ENCODE peak calls at places on chromosomes 13 and 19, in six cellular contexts. One of them, this sample, is unnamed.

GRCh38 chr19:48059331-48059730 is 15.5 kb upstream of the CABP5 start:
- DNase-seq in tibial nerve: no peak
- DNase-seq in endodermal cell: no peak
- DNase-seq in Peyer's patch: no peak
- DNase-seq in heart left ventricle: no peak
- DNase-seq in GM23338: no peak
- DNase-seq in this sample: no peak

GRCh38 chr19:28289294-28290063 is 923.5 kb downstream of the UQCRFS1 start:
- DNase-seq in tibial nerve: no peak
- DNase-seq in endodermal cell: peak
- DNase-seq in Peyer's patch: no peak
- DNase-seq in heart left ventricle: no peak
- DNase-seq in GM23338: no peak
- DNase-seq in this sample: no peak

GRCh38 chr13:20717581-20718542 is 14.4 kb downstream of the IL17D start:
- DNase-seq in tibial nerve: no peak
- DNase-seq in endodermal cell: no peak
- DNase-seq in Peyer's patch: no peak
- DNase-seq in heart left ventricle: no peak
- DNase-seq in GM23338: no peak
- DNase-seq in this sample: no peak

GRCh38 chr13:108734676-108735075 is 105.3 kb downstream of the MYO16 start:
- DNase-seq in tibial nerve: no peak
- DNase-seq in endodermal cell: peak
- DNase-seq in Peyer's patch: no peak
- DNase-seq in heart left ventricle: no peak
- DNase-seq in GM23338: peak
- DNase-seq in this sample: peak

GRCh38 chr13:98143601-98144500 is 957 bp downstream of the FARP1 start:
- DNase-seq in tibial nerve: peak
- DNase-seq in endodermal cell: peak
- DNase-seq in Peyer's patch: no peak
- DNase-seq in heart left ventricle: peak
- DNase-seq in GM23338: peak
- DNase-seq in this sample: no peak

GRCh38 chr13:26508885-26509284 is 48.6 kb upstream of the WASF3 start:
- DNase-seq in tibial nerve: peak
- DNase-seq in endodermal cell: no peak
- DNase-seq in Peyer's patch: peak
- DNase-seq in heart left ventricle: peak
- DNase-seq in GM23338: no peak
- DNase-seq in this sample: no peak

GRCh38 chr13:76735641-76736040 is 150.6 kb downstream of the KCTD12 start:
- DNase-seq in tibial nerve: no peak
- DNase-seq in endodermal cell: no peak
- DNase-seq in Peyer's patch: no peak
- DNase-seq in heart left ventricle: no peak
- DNase-seq in GM23338: no peak
- DNase-seq in this sample: no peak

GRCh38 chr19:57441979-57442752 is 7.0 kb downstream of the ZNF749 start:
- DNase-seq in tibial nerve: no peak
- DNase-seq in endodermal cell: no peak
- DNase-seq in Peyer's patch: no peak
- DNase-seq in heart left ventricle: no peak
- DNase-seq in GM23338: no peak
- DNase-seq in this sample: no peak

GRCh38 chr19:35266904-35267817 is 1.6 kb upstream of the USF2 start:
- DNase-seq in tibial nerve: no peak
- DNase-seq in endodermal cell: peak
- DNase-seq in Peyer's patch: peak
- DNase-seq in heart left ventricle: peak
- DNase-seq in GM23338: peak
- DNase-seq in this sample: peak

GRCh38 chr13:105436946-105437345 is 1098.5 kb downstream of the EFNB2 start:
- DNase-seq in tibial nerve: no peak
- DNase-seq in endodermal cell: no peak
- DNase-seq in Peyer's patch: no peak
- DNase-seq in heart left ventricle: no peak
- DNase-seq in GM23338: no peak
- DNase-seq in this sample: no peak

GRCh38 chr19:28578786-28579505 is 634.0 kb downstream of the UQCRFS1 start:
- DNase-seq in tibial nerve: no peak
- DNase-seq in endodermal cell: peak
- DNase-seq in Peyer's patch: no peak
- DNase-seq in heart left ventricle: no peak
- DNase-seq in GM23338: no peak
- DNase-seq in this sample: no peak

GRCh38 chr13:51802601-51803000 is 1.4 kb downstream of the DHRS12 start:
- DNase-seq in tibial nerve: no peak
- DNase-seq in endodermal cell: peak
- DNase-seq in Peyer's patch: no peak
- DNase-seq in heart left ventricle: no peak
- DNase-seq in GM23338: no peak
- DNase-seq in this sample: no peak
- H3K4me3 ChIP-seq in tibial nerve: peak
- H3K4me3 ChIP-seq in endodermal cell: peak
- H3K4me3 ChIP-seq in Peyer's patch: no peak
- H3K4me3 ChIP-seq in heart left ventricle: no peak
- H3K4me3 ChIP-seq in GM23338: peak
- H3K4me3 ChIP-seq in this sample: no peak

GRCh38 chr19:1177322-1178114 is 3.5 kb upstream of the SBNO2 start:
- DNase-seq in tibial nerve: no peak
- DNase-seq in endodermal cell: peak
- DNase-seq in Peyer's patch: no peak
- DNase-seq in heart left ventricle: no peak
- DNase-seq in GM23338: no peak
- DNase-seq in this sample: no peak
- TF ChIP-seq CTCF in tibial nerve: no peak
- TF ChIP-seq CTCF in endodermal cell: no peak
- TF ChIP-seq CTCF in Peyer's patch: no peak
- TF ChIP-seq CTCF in heart left ventricle: no peak
- TF ChIP-seq CTCF in GM23338: peak
- TF ChIP-seq CTCF in this sample: no peak

GRCh38 chr13:111844222-111844671 is 222.7 kb upstream of the SOX1 start:
- DNase-seq in tibial nerve: no peak
- DNase-seq in endodermal cell: no peak
- DNase-seq in Peyer's patch: no peak
- DNase-seq in heart left ventricle: no peak
- DNase-seq in GM23338: no peak
- DNase-seq in this sample: no peak
- H3K27ac ChIP-seq in tibial nerve: no peak
- H3K27ac ChIP-seq in endodermal cell: no peak
- H3K27ac ChIP-seq in Peyer's patch: no peak
- H3K27ac ChIP-seq in heart left ventricle: no peak
- H3K27ac ChIP-seq in GM23338: no peak
- H3K27ac ChIP-seq in this sample: no peak

DNA sequence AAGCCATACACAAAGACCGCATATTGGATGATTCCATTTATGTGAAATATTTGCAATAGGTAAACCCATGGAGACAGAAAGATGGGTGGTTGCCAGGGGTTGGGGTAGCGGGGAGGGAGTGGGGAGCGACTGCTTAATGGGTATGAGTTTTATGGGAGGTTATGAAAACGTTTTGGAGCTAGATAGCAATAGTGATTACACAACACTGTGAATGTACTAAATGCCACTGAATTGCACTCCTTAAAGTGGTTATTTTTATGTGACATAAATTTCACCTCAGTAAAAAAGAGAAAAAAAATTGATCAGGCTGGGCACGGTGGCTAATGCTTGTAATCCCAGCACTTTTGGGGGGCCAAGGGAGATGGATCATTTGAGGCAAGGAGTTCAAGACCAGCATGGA is 36.6 kb downstream of the GRIK5 start:
- DNase-seq in tibial nerve: no peak
- DNase-seq in endodermal cell: no peak
- DNase-seq in Peyer's patch: no peak
- DNase-seq in heart left ventricle: no peak
- DNase-seq in GM23338: no peak
- DNase-seq in this sample: no peak
- H3K4me3 ChIP-seq in tibial nerve: no peak
- H3K4me3 ChIP-seq in endodermal cell: no peak
- H3K4me3 ChIP-seq in Peyer's patch: no peak
- H3K4me3 ChIP-seq in heart left ventricle: no peak
- H3K4me3 ChIP-seq in GM23338: no peak
- H3K4me3 ChIP-seq in this sample: no peak

DNA sequence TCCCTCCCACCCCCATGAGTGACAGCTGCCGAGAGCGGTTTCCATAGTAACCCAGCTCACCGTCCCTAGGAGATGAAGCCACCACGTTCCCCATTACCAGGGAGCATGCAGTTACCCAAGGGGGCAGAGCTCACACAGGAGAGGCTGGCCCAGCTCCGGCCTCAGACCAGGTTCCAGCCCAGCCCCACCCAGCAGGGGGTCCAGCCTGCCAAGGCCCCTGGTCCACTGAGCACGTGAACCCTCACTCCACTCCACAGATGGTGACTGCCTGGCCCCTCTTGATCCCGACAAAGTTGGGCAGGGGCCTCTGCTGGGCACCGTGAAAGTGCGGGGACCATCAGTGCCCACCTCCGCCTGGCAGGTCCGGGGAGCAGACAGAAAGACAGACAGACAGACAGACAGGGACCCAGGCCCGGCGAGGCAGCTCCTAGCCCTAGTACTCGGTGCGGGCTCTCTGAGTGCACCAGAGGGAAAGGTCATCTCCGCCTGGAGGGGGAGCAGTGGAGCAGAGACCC is 50.7 kb downstream of the CELF5 start:
- DNase-seq in tibial nerve: no peak
- DNase-seq in endodermal cell: no peak
- DNase-seq in Peyer's patch: no peak
- DNase-seq in heart left ventricle: no peak
- DNase-seq in GM23338: peak
- DNase-seq in this sample: peak
- TF ChIP-seq CTCF in tibial nerve: peak
- TF ChIP-seq CTCF in endodermal cell: no peak
- TF ChIP-seq CTCF in Peyer's patch: no peak
- TF ChIP-seq CTCF in heart left ventricle: no peak
- TF ChIP-seq CTCF in GM23338: peak
- TF ChIP-seq CTCF in this sample: no peak

GRCh38 chr19:55118401-55118991 is 1.1 kb upstream of the PPP1R12C start:
- DNase-seq in tibial nerve: no peak
- DNase-seq in endodermal cell: peak
- DNase-seq in Peyer's patch: peak
- DNase-seq in heart left ventricle: peak
- DNase-seq in GM23338: peak
- DNase-seq in this sample: no peak

GRCh38 chr19:55115446-55116065 is 1.9 kb downstream of the PPP1R12C start:
- DNase-seq in tibial nerve: no peak
- DNase-seq in endodermal cell: no peak
- DNase-seq in Peyer's patch: no peak
- DNase-seq in heart left ventricle: no peak
- DNase-seq in GM23338: no peak
- DNase-seq in this sample: no peak

GRCh38 chr19:55116232-55117062 is 990 bp downstream of the PPP1R12C start:
- DNase-seq in tibial nerve: no peak
- DNase-seq in endodermal cell: peak
- DNase-seq in Peyer's patch: peak
- DNase-seq in heart left ventricle: peak
- DNase-seq in GM23338: peak
- DNase-seq in this sample: no peak

GRCh38 chr19:55117636-55118391 is at the start of gene PPP1R12C:
- DNase-seq in tibial nerve: peak
- DNase-seq in endodermal cell: peak
- DNase-seq in Peyer's patch: peak
- DNase-seq in heart left ventricle: peak
- DNase-seq in GM23338: peak
- DNase-seq in this sample: peak

DNA sequence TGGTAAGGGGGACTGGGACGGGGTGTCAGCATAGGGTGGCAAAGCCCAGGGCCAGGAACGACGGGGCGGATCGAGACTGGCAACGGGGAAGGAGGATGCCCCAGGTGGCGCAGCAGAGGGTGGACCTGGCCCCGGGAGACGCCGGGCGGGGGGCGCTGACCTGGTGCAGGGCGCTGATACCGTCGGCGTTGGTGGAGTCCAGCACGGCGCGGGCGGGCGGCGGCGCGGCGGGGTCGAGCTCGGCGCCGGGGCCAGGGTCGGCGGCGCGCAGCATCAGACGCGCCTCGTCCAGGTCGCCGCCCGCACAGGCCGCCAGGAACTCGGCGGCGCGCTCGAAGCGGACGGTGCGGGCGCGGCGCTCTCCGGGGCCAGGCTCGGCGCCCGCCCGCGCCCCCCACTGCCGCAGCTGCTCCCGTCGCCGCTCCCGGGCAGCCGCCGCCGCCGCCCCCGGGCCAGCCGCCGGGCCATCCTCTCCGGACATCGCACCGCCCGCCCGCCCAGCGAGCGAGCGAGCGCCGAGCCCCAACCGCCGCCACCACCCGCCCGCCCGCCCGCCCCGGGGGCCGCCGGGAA is 288 bp downstream of the PPP1R12C start:
- DNase-seq in tibial nerve: no peak
- DNase-seq in endodermal cell: peak
- DNase-seq in Peyer's patch: no peak
- DNase-seq in heart left ventricle: no peak
- DNase-seq in GM23338: no peak
- DNase-seq in this sample: no peak
- H3K27ac ChIP-seq in tibial nerve: peak
- H3K27ac ChIP-seq in endodermal cell: no peak
- H3K27ac ChIP-seq in Peyer's patch: peak
- H3K27ac ChIP-seq in heart left ventricle: peak
- H3K27ac ChIP-seq in GM23338: no peak
- H3K27ac ChIP-seq in this sample: peak